ENCODE peak calls at places on chromosomes 2 and 18, in five cellular contexts. A, N, T, H and U are unnamed samples.

GRCh38 chr2:121532894-121533293 is 2.2 kb downstream of the RNU4ATAC start:
- DNase-seq in A (no peak), N (no peak), T (no peak), H (no peak), U (no peak)

GRCh38 chr2:176638167-176639015 is 369.1 kb downstream of the MTX2 start:
- DNase-seq in A (peak; percentile 70), N (peak; percentile 65), T (peak; percentile 82), H (peak; percentile 65), U (no peak)

GRCh38 chr2:235641333-235641732 is 147.5 kb downstream of the AGAP1 start:
- DNase-seq in A (peak; percentile 49), N (peak; percentile 43), T (no peak), H (no peak), U (no peak)

GRCh38 chr2:193072647-193073046 is 877.9 kb upstream of the TMEFF2 start:
- DNase-seq in A (no peak), N (no peak), T (peak; percentile 14), H (no peak), U (no peak)

GRCh38 chr18:58547864-58548263 is 81.0 kb downstream of the ALPK2 start:
- DNase-seq in A (no peak), N (no peak), T (no peak), H (no peak), U (no peak)

GRCh38 chr18:57802869-57803118 is 321 bp downstream of the ATP8B1 start:
- DNase-seq in A (no peak), N (no peak), T (no peak), H (no peak), U (no peak)

GRCh38 chr2:217106650-217107014 is 246.8 kb upstream of the TNP1 start:
- DNase-seq in A (peak; percentile 61), N (peak; percentile 35), T (no peak), H (peak; percentile 38), U (no peak)

GRCh38 chr2:70596739-70597138 is 43.1 kb upstream of the TGFA start:
- DNase-seq in A (peak; percentile 50), N (no peak), T (no peak), H (no peak), U (no peak)

GRCh38 chr18:8938817-8939216 is 163.7 kb upstream of the NDUFV2 start:
- DNase-seq in A (no peak), N (no peak), T (no peak), H (no peak), U (no peak)

GRCh38 chr2:16104345-16105177 is 164.2 kb downstream of the MYCN start:
- DNase-seq in A (no peak), N (no peak), T (no peak), H (no peak), U (no peak)

GRCh38 chr18:11982981-11983380 is 1.7 kb downstream of the IMPA2 start:
- DNase-seq in A (no peak), N (no peak), T (no peak), H (no peak), U (no peak)

GRCh38 chr2:19614066-19614465 is 255.6 kb upstream of the OSR1 start:
- DNase-seq in A (peak; percentile 89), N (no peak), T (no peak), H (no peak), U (no peak)

GRCh38 chr2:189798312-189799029 is 14.2 kb downstream of the PMS1 start:
- DNase-seq in A (peak; percentile 71), N (peak; percentile 77), T (no peak), H (peak; percentile 63), U (no peak)

GRCh38 chr2:239934571-239935171 is 90.5 kb downstream of the NDUFA10 start:
- DNase-seq in A (peak; percentile 41), N (peak; percentile 62), T (peak; percentile 81), H (peak; percentile 54), U (peak; percentile 81)

GRCh38 chr2:129006135-129006885 is 687.6 kb upstream of the HS6ST1 start:
- DNase-seq in A (no peak), N (no peak), T (no peak), H (no peak), U (no peak)

GRCh38 chr18:13433685-13434084 is 215.1 kb downstream of the LDLRAD4 start:
- DNase-seq in A (no peak), N (peak; percentile 1), T (no peak), H (peak; percentile 17), U (no peak)

GRCh38 chr2:232525796-232526195 is at the start of gene CHRND:
- DNase-seq in A (no peak), N (no peak), T (peak; percentile 54), H (no peak), U (no peak)

GRCh38 chr2:157172866-157173578 is 84.5 kb upstream of the GALNT5 start:
- DNase-seq in A (peak; percentile 56), N (peak; percentile 69), T (no peak), H (peak; percentile 77), U (no peak)

GRCh38 chr2:33628031-33628430 is 28.9 kb upstream of the FAM98A start:
- DNase-seq in A (no peak), N (no peak), T (no peak), H (no peak), U (no peak)

GRCh38 chr18:63073481-63073880 is 246.1 kb downstream of the BCL2 start:
- DNase-seq in A (no peak), N (no peak), T (no peak), H (no peak), U (no peak)

GRCh38 chr2:110931648-110932047 is 189.1 kb upstream of the BCL2L11 start:
- DNase-seq in A (peak; percentile 42), N (peak; percentile 61), T (no peak), H (peak; percentile 1), U (no peak)

GRCh38 chr18:74505776-74506175 is 9.6 kb downstream of the CNDP2 start:
- DNase-seq in A (no peak), N (no peak), T (peak; percentile 75), H (no peak), U (no peak)

GRCh38 chr18:79799619-79800352 is 2.0 kb downstream of the KCNG2 start:
- DNase-seq in A (no peak), N (no peak), T (no peak), H (no peak), U (no peak)
- TF ChIP-seq CTCF in A (no peak), N (no peak), T (no peak), H (no peak), U (no peak)

GRCh38 chr2:152555048-152555447 is 162.2 kb downstream of the PRPF40A start:
- DNase-seq in A (no peak), N (peak; percentile 35), T (no peak), H (no peak), U (no peak)
- TF ChIP-seq CTCF in A (peak; percentile 15), N (peak; percentile 49), T (no peak), H (peak; percentile 47), U (no peak)

DNA sequence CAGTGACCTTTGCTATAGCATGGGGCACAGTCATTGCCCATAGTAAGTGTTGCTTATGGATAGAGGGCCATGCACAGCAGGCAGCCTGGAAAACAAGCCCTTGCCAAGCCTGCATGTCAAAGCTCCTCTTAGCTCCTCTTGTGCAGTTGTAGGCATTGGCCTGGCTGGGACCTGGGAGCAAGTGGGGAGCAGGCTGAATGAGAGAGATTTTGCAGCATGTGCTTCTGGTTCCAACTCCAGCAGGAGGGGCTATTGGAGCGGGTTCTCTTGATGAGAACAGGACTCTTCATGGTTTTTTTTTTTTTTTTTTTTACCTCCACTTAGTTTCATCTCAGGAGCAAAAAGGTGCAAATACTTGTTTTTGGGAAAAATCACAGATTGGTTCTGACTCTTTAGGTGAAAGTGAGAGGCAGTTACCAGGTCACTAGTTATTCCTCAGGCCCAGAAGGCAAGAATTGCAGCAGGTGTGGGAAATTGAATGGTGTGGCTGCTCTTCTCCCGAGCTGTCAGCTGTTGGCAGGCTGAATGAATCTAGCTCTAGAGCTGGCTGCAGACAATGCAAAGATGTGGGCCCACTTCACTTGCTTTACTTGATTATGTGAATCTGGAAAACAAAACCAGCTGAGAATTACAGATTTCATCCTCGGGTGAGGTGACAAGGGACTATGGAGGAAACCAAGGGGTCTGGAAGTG is 95.9 kb downstream of the MAP4K4 start:
- DNase-seq in A (no peak), N (no peak), T (no peak), H (no peak), U (no peak)
- TF ChIP-seq CTCF in A (peak; percentile 31), N (peak; percentile 19), T (no peak), H (peak; percentile 34), U (no peak)

GRCh38 chr18:3380384-3380961 is 69.5 kb upstream of the TGIF1 start:
- DNase-seq in A (no peak), N (peak; percentile 25), T (no peak), H (peak; percentile 78), U (no peak)
- TF ChIP-seq CTCF in A (peak; percentile 16), N (peak; percentile 8), T (no peak), H (peak; percentile 30), U (no peak)

GRCh38 chr18:61637319-61637718 is 255.5 kb downstream of the RNF152 start:
- DNase-seq in A (no peak), N (no peak), T (no peak), H (no peak), U (no peak)
- TF ChIP-seq CTCF in A (no peak), N (no peak), T (no peak), H (no peak), U (no peak)